ENCODE peak calls at places on chromosome 3, in six cellular contexts. H, E, N, D, L and V are unnamed samples.

GRCh38 chr3:111690242-111690641 is 95.1 kb upstream of the ZBED2 start:
- DNase-seq in L (no peak), D (no peak), N (no peak), H (no peak), E (no peak), V (no peak)

GRCh38 chr3:17753271-17753992 is 11.0 kb upstream of the TBC1D5 start:
- DNase-seq in N (no peak), D (no peak), L (no peak), E (no peak), H (no peak), V (no peak)

GRCh38 chr3:189041482-189042090 is 130.2 kb upstream of the TPRG1 start:
- DNase-seq in H (peak), E (no peak), N (peak), D (peak), L (no peak), V (no peak)

GRCh38 chr3:131812433-131812832 is 222.4 kb downstream of the CPNE4 start:
- DNase-seq in H (no peak), D (no peak), L (no peak), N (no peak), E (no peak), V (no peak)

GRCh38 chr3:112302061-112302830 is 8.2 kb upstream of the SLC9C1 start:
- DNase-seq in H (no peak), N (no peak), L (peak), D (no peak), E (no peak), V (no peak)

GRCh38 chr3:8869613-8870012 is 93.7 kb downstream of the RAD18 start:
- DNase-seq in E (no peak), D (no peak), H (peak), L (no peak), N (peak), V (no peak)

GRCh38 chr3:17006143-17006839 is 121.5 kb downstream of the PLCL2 start:
- DNase-seq in N (no peak), H (no peak), L (no peak), E (no peak), D (no peak), V (no peak)

GRCh38 chr3:115659861-115660260 is 36.6 kb downstream of the GAP43 start:
- DNase-seq in E (no peak), H (no peak), L (no peak), D (no peak), N (no peak), V (no peak)

GRCh38 chr3:18389108-18389733 is 35.9 kb downstream of the SATB1 start:
- DNase-seq in E (no peak), D (no peak), N (peak), H (no peak), L (peak), V (no peak)

GRCh38 chr3:56884387-56884786 is 82.6 kb upstream of the ARHGEF3 start:
- DNase-seq in H (no peak), N (no peak), E (no peak), L (no peak), D (no peak), V (no peak)

GRCh38 chr3:13141991-13142412 is 68.8 kb upstream of the IQSEC1 start:
- DNase-seq in D (no peak), H (no peak), L (peak), N (no peak), E (peak), V (no peak)

GRCh38 chr3:16146015-16146730 is 28.3 kb upstream of the GALNT15 start:
- DNase-seq in L (no peak), E (no peak), N (no peak), H (no peak), D (peak), V (no peak)

GRCh38 chr3:12579919-12580318 is 23.0 kb downstream of the MKRN2 start:
- DNase-seq in D (no peak), E (no peak), H (no peak), N (peak), L (no peak), V (no peak)

GRCh38 chr3:76107935-76108570 is 322.7 kb upstream of the ZNF717 start:
- DNase-seq in N (no peak), L (peak), H (no peak), E (no peak), D (no peak), V (no peak)

GRCh38 chr3:43621406-43621973 is 321 bp downstream of the ANO10 start:
- DNase-seq in L (peak), E (peak), H (no peak), D (no peak), N (no peak), V (no peak)

DNA sequence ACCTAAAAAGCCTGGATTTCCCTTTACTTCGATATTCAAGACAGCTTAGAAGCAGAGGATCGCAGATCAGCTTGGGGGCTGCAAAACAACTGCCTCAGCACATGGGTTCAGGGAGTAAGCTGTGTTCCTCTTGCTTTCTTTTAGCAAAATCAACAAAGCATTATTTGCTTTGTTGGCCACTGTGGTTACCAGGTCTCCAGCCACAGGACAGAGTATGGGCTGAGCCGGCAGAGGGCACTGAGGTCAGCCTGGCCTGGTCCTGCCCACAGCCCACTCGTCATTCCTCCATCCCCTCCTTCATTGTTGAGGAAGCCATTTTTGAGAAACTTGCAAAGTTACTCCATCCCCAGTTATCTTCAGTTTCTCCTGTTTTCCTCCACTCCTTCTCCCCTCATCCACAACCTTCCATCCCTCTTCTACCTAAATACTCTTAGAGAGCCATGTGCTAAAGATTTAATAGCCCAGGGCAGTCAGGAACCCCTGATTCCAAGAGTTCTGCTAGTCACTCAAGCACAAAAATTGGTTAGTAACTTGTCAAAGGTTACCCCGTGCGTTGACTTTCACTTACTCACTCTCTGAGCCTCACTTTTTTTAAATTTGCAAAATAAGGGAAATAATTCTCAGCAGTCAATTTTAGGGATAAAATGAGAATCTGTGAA is 60.0 kb upstream of the HES1 start:
- DNase-seq in D (no peak), E (no peak), N (no peak), H (no peak), L (peak), V (no peak)
- TF ChIP-seq POLR2AphosphoS5 in D (no peak), E (no peak), N (no peak), H (peak), L (no peak), V (no peak)

DNA sequence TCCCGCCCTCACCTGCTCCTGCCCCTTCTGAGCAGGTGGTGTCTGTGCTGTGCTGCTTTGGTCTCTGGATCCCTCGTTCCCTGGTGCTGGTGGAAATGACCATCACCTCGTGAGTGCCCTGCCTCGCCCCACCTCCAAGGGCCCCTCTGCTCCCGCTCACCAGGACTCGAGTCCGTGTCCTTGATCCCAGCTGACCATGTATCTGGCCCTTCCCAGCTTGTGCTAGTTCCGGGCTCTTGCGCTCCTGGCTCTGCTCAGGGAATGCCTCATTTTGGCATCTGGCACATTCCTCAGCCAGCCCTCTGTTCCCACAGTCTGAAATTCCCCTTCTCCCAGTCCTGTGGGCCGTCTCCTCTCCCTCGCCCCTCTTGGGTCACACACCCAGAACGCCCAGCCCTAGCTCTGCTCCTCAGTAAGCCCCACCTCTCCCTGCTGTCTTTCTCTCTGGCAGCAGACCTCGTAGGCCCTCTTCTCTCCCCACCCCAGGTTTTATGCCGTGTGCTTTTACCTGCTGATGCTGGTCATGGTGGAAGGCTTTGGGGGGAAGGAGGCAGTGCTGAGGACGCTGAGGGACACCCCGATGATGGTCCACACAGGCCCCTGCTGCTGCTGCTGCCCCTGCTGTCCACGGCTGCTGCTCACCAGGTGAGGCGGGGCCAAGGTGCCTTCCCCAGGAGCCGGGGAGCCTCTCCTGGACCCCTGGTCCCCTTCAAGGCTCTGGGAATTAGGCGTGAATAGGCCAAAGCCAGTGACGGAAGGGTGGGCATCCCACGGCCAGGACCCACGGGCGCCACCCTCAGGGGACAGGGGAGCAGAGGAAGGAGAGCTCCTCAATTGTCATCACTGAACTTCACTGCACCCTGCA is 11.5 kb downstream of the SLC51A start:
- DNase-seq in D (no peak), L (peak), H (no peak), N (no peak), E (no peak), V (no peak)
- TF ChIP-seq CTCF in D (no peak), L (peak), H (no peak), N (no peak), E (no peak), V (no peak)

DNA sequence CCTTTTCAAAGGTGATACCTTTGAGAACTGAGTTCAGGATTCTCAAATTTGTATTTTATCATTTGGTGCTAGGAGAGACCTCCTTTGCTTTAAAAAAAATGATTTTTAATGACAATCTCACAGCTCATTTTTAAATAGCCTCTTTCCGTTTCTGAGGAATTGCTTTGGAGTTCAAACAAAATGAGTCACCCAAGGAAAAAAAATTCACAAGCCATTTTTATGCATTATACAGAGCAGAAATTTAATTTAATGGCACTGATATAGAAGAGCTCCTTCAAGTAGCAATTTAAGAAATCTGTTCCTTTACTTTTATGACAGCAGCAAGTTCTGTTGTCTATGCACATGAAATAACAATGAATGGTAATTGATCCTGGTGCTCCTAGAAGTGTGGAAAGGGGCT is 337.9 kb upstream of the KCNMB2 start:
- DNase-seq in E (no peak), L (no peak), N (peak), D (no peak), H (no peak), V (no peak)
- H3K4me3 ChIP-seq in E (no peak), L (no peak), N (no peak), D (no peak), H (no peak), V (no peak)

DNA sequence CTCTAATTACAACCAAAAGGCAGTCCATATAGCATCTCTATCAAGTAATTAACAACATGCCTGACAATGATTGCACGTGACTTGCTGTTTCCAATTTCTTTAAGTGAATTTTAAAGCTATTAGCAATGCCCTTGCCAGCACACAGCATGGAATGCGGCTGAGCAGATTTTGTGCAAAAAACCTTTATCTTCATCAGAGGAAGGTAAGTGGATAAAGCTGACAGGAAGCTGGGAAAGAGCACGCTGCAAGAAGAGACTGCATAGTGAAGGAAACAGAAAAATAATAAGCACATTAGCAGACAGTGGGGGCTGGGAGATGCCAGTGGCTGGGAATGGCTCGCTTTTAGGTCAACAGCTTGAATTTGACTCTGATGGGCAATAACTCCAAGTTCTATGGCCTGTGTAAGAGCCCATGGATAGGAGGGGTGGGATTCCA is 138.8 kb downstream of the PDZRN3 start:
- DNase-seq in D (no peak), L (no peak), H (no peak), N (no peak), E (no peak), V (no peak)
- TF ChIP-seq POLR2AphosphoS5 in D (no peak), L (no peak), H (no peak), N (no peak), E (no peak), V (no peak)

GRCh38 chr3:196694202-196694638 is 17.8 kb downstream of the CEP19 start:
- DNase-seq in E (no peak), N (no peak), D (no peak), L (no peak), H (no peak), V (no peak)
- TF ChIP-seq CTCF in E (no peak), N (no peak), D (no peak), L (no peak), H (no peak), V (no peak)

GRCh38 chr3:277873-278272 is 81.3 kb downstream of the CHL1 start:
- DNase-seq in H (no peak), N (no peak), D (no peak), L (no peak), E (no peak), V (no peak)
- H3K4me3 ChIP-seq in H (no peak), N (no peak), D (peak), L (no peak), E (no peak), V (no peak)

DNA sequence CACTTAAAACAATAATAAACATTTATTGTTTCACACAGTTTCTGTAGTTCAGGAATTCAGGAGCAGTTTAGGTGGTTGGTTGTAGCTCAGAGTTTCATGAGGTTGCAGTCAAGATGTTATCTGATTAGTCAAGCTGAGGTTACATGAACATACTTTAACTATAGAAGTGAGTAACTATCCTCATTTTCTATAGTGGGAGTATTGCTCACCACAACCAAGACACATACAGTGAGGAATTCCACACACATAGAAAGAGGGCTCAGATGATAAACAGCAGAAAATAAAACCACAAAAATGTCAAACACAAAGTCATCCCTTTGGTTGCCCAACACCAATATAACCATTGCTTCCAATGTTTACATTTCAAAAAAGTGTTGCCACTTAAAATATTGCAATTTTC is 13.6 kb downstream of the SCN11A start:
- DNase-seq in D (no peak), H (no peak), L (no peak), N (no peak), E (no peak), V (no peak)
- TF ChIP-seq POLR2AphosphoS5 in D (no peak), H (no peak), L (no peak), N (no peak), E (no peak), V (no peak)

DNA sequence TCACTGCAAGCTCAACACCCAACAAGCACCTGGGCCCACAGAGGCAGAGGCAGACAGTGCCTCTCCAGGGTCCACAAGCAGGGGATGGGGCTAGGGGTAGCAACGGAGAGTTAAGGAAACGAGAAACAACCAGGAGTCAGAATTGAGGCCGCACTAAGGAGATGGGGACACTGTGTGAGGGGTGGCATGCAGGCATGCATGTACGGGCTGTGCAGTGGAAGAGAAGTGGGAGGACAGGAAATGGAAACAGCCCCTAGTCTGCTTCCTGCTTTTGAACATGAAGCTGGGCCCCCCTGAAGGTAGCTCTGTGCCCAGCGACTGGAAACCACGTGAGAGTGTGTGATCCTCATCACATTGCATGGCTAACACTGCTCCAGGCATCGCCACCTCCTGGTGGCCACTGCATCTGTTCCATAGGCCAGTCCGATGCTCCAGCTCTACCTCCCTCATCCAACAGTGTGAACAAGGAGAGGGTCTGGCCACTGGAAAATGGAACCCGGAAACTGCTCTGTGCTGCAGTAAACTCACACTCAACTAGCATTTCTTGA is 44.0 kb downstream of the XXYLT1 start:
- DNase-seq in D (no peak), N (peak), L (peak), H (no peak), E (peak), V (peak)
- TF ChIP-seq CTCF in D (peak), N (peak), L (peak), H (no peak), E (no peak), V (peak)

GRCh38 chr3:141410861-141411771 is 42.8 kb downstream of the ZBTB38 start:
- DNase-seq in N (peak), L (no peak), E (no peak), H (no peak), D (no peak), V (peak)
- H3K4me3 ChIP-seq in N (no peak), L (no peak), E (no peak), H (peak), D (peak), V (no peak)